ENCODE peak calls at places on chromosomes 2 and 18, in nine cellular contexts. One of them, this sample, is unnamed.

GRCh38 chr18:46748466-46748865 is 8.4 kb downstream of the ST8SIA5 start:
- DNase-seq in stimulated activated CD8-positive, alpha-beta memory T cell treated with anti-CD3 and anti-CD28 coated beads, Interleukin-4, amount 100 ng/mL, for 4 hours: no peak
- DNase-seq in WERI-Rb-1: no peak
- DNase-seq in lower leg skin: no peak
- DNase-seq in NCI-H1105 treated with DMSO at 0.1 percent for 48 hours: no peak
- DNase-seq in stimulated activated CD4-positive, alpha-beta T cell treated with anti-CD3 and anti-CD28 coated beads, Interleukin-2, amount 100 ng/mL, for 24 hours: no peak
- DNase-seq in substantia nigra: no peak
- DNase-seq in mesothelial cell of epicardium: no peak
- DNase-seq in iPS DF 19.7: no peak
- DNase-seq in this sample: no peak

GRCh38 chr2:149158957-149159356 is 120.5 kb downstream of the LYPD6B start:
- DNase-seq in WERI-Rb-1: no peak
- DNase-seq in iPS DF 19.7: no peak
- DNase-seq in stimulated activated CD8-positive, alpha-beta memory T cell treated with anti-CD3 and anti-CD28 coated beads, Interleukin-4, amount 100 ng/mL, for 4 hours: no peak
- DNase-seq in stimulated activated CD4-positive, alpha-beta T cell treated with anti-CD3 and anti-CD28 coated beads, Interleukin-2, amount 100 ng/mL, for 24 hours: no peak
- DNase-seq in lower leg skin: no peak
- DNase-seq in substantia nigra: no peak
- DNase-seq in NCI-H1105 treated with DMSO at 0.1 percent for 48 hours: no peak
- DNase-seq in mesothelial cell of epicardium: no peak
- DNase-seq in this sample: no peak

GRCh38 chr2:158931577-158931976 is 36.9 kb upstream of the TANC1 start:
- DNase-seq in WERI-Rb-1: no peak
- DNase-seq in iPS DF 19.7: no peak
- DNase-seq in mesothelial cell of epicardium: no peak
- DNase-seq in lower leg skin: no peak
- DNase-seq in NCI-H1105 treated with DMSO at 0.1 percent for 48 hours: no peak
- DNase-seq in stimulated activated CD8-positive, alpha-beta memory T cell treated with anti-CD3 and anti-CD28 coated beads, Interleukin-4, amount 100 ng/mL, for 4 hours: no peak
- DNase-seq in stimulated activated CD4-positive, alpha-beta T cell treated with anti-CD3 and anti-CD28 coated beads, Interleukin-2, amount 100 ng/mL, for 24 hours: no peak
- DNase-seq in substantia nigra: no peak
- DNase-seq in this sample: no peak

GRCh38 chr18:60411715-60412114 is 39.1 kb upstream of the MC4R start:
- DNase-seq in substantia nigra: no peak
- DNase-seq in WERI-Rb-1: peak
- DNase-seq in NCI-H1105 treated with DMSO at 0.1 percent for 48 hours: no peak
- DNase-seq in iPS DF 19.7: no peak
- DNase-seq in stimulated activated CD8-positive, alpha-beta memory T cell treated with anti-CD3 and anti-CD28 coated beads, Interleukin-4, amount 100 ng/mL, for 4 hours: no peak
- DNase-seq in stimulated activated CD4-positive, alpha-beta T cell treated with anti-CD3 and anti-CD28 coated beads, Interleukin-2, amount 100 ng/mL, for 24 hours: no peak
- DNase-seq in mesothelial cell of epicardium: no peak
- DNase-seq in lower leg skin: no peak
- DNase-seq in this sample: no peak

GRCh38 chr18:12625242-12625641 is 32.7 kb downstream of the SPIRE1 start:
- DNase-seq in mesothelial cell of epicardium: no peak
- DNase-seq in lower leg skin: no peak
- DNase-seq in stimulated activated CD4-positive, alpha-beta T cell treated with anti-CD3 and anti-CD28 coated beads, Interleukin-2, amount 100 ng/mL, for 24 hours: no peak
- DNase-seq in NCI-H1105 treated with DMSO at 0.1 percent for 48 hours: no peak
- DNase-seq in stimulated activated CD8-positive, alpha-beta memory T cell treated with anti-CD3 and anti-CD28 coated beads, Interleukin-4, amount 100 ng/mL, for 4 hours: no peak
- DNase-seq in WERI-Rb-1: no peak
- DNase-seq in iPS DF 19.7: no peak
- DNase-seq in substantia nigra: no peak
- DNase-seq in this sample: no peak

GRCh38 chr2:235504459-235505200 is 10.8 kb downstream of the AGAP1 start:
- DNase-seq in lower leg skin: no peak
- DNase-seq in substantia nigra: peak
- DNase-seq in stimulated activated CD8-positive, alpha-beta memory T cell treated with anti-CD3 and anti-CD28 coated beads, Interleukin-4, amount 100 ng/mL, for 4 hours: no peak
- DNase-seq in NCI-H1105 treated with DMSO at 0.1 percent for 48 hours: no peak
- DNase-seq in WERI-Rb-1: no peak
- DNase-seq in stimulated activated CD4-positive, alpha-beta T cell treated with anti-CD3 and anti-CD28 coated beads, Interleukin-2, amount 100 ng/mL, for 24 hours: no peak
- DNase-seq in iPS DF 19.7: no peak
- DNase-seq in mesothelial cell of epicardium: no peak
- DNase-seq in this sample: no peak

GRCh38 chr2:172095905-172096660 is 6.6 kb downstream of the DLX2 start:
- DNase-seq in mesothelial cell of epicardium: peak
- DNase-seq in NCI-H1105 treated with DMSO at 0.1 percent for 48 hours: no peak
- DNase-seq in lower leg skin: peak
- DNase-seq in stimulated activated CD4-positive, alpha-beta T cell treated with anti-CD3 and anti-CD28 coated beads, Interleukin-2, amount 100 ng/mL, for 24 hours: no peak
- DNase-seq in stimulated activated CD8-positive, alpha-beta memory T cell treated with anti-CD3 and anti-CD28 coated beads, Interleukin-4, amount 100 ng/mL, for 4 hours: no peak
- DNase-seq in WERI-Rb-1: no peak
- DNase-seq in substantia nigra: no peak
- DNase-seq in iPS DF 19.7: no peak
- DNase-seq in this sample: no peak

GRCh38 chr2:37689751-37690150 is 18.3 kb upstream of the CDC42EP3 start:
- DNase-seq in lower leg skin: no peak
- DNase-seq in iPS DF 19.7: no peak
- DNase-seq in NCI-H1105 treated with DMSO at 0.1 percent for 48 hours: no peak
- DNase-seq in stimulated activated CD8-positive, alpha-beta memory T cell treated with anti-CD3 and anti-CD28 coated beads, Interleukin-4, amount 100 ng/mL, for 4 hours: no peak
- DNase-seq in substantia nigra: no peak
- DNase-seq in WERI-Rb-1: no peak
- DNase-seq in mesothelial cell of epicardium: no peak
- DNase-seq in stimulated activated CD4-positive, alpha-beta T cell treated with anti-CD3 and anti-CD28 coated beads, Interleukin-2, amount 100 ng/mL, for 24 hours: no peak
- DNase-seq in this sample: no peak

GRCh38 chr2:24559714-24560113 is 68.7 kb downstream of the NCOA1 start:
- DNase-seq in lower leg skin: no peak
- DNase-seq in NCI-H1105 treated with DMSO at 0.1 percent for 48 hours: no peak
- DNase-seq in mesothelial cell of epicardium: no peak
- DNase-seq in stimulated activated CD8-positive, alpha-beta memory T cell treated with anti-CD3 and anti-CD28 coated beads, Interleukin-4, amount 100 ng/mL, for 4 hours: no peak
- DNase-seq in substantia nigra: no peak
- DNase-seq in iPS DF 19.7: no peak
- DNase-seq in WERI-Rb-1: no peak
- DNase-seq in stimulated activated CD4-positive, alpha-beta T cell treated with anti-CD3 and anti-CD28 coated beads, Interleukin-2, amount 100 ng/mL, for 24 hours: no peak
- DNase-seq in this sample: no peak

GRCh38 chr2:231557571-231558217 is 27.4 kb upstream of the NMUR1 start:
- DNase-seq in substantia nigra: peak
- DNase-seq in mesothelial cell of epicardium: no peak
- DNase-seq in iPS DF 19.7: no peak
- DNase-seq in stimulated activated CD4-positive, alpha-beta T cell treated with anti-CD3 and anti-CD28 coated beads, Interleukin-2, amount 100 ng/mL, for 24 hours: peak
- DNase-seq in stimulated activated CD8-positive, alpha-beta memory T cell treated with anti-CD3 and anti-CD28 coated beads, Interleukin-4, amount 100 ng/mL, for 4 hours: peak
- DNase-seq in WERI-Rb-1: peak
- DNase-seq in lower leg skin: no peak
- DNase-seq in NCI-H1105 treated with DMSO at 0.1 percent for 48 hours: peak
- DNase-seq in this sample: peak

GRCh38 chr2:98281607-98282006 is 64.6 kb upstream of the CNGA3 start:
- DNase-seq in mesothelial cell of epicardium: no peak
- DNase-seq in stimulated activated CD8-positive, alpha-beta memory T cell treated with anti-CD3 and anti-CD28 coated beads, Interleukin-4, amount 100 ng/mL, for 4 hours: no peak
- DNase-seq in iPS DF 19.7: no peak
- DNase-seq in lower leg skin: no peak
- DNase-seq in NCI-H1105 treated with DMSO at 0.1 percent for 48 hours: no peak
- DNase-seq in WERI-Rb-1: no peak
- DNase-seq in stimulated activated CD4-positive, alpha-beta T cell treated with anti-CD3 and anti-CD28 coated beads, Interleukin-2, amount 100 ng/mL, for 24 hours: no peak
- DNase-seq in substantia nigra: no peak
- DNase-seq in this sample: no peak

GRCh38 chr2:8679567-8679826 is 2.4 kb upstream of the ID2 start:
- DNase-seq in NCI-H1105 treated with DMSO at 0.1 percent for 48 hours: no peak
- DNase-seq in substantia nigra: no peak
- DNase-seq in iPS DF 19.7: no peak
- DNase-seq in stimulated activated CD4-positive, alpha-beta T cell treated with anti-CD3 and anti-CD28 coated beads, Interleukin-2, amount 100 ng/mL, for 24 hours: no peak
- DNase-seq in stimulated activated CD8-positive, alpha-beta memory T cell treated with anti-CD3 and anti-CD28 coated beads, Interleukin-4, amount 100 ng/mL, for 4 hours: no peak
- DNase-seq in mesothelial cell of epicardium: no peak
- DNase-seq in lower leg skin: no peak
- DNase-seq in WERI-Rb-1: no peak
- DNase-seq in this sample: no peak

GRCh38 chr18:59376351-59376935 is 17.4 kb upstream of the LMAN1 start:
- DNase-seq in NCI-H1105 treated with DMSO at 0.1 percent for 48 hours: no peak
- DNase-seq in stimulated activated CD8-positive, alpha-beta memory T cell treated with anti-CD3 and anti-CD28 coated beads, Interleukin-4, amount 100 ng/mL, for 4 hours: no peak
- DNase-seq in mesothelial cell of epicardium: no peak
- DNase-seq in substantia nigra: no peak
- DNase-seq in WERI-Rb-1: peak
- DNase-seq in iPS DF 19.7: no peak
- DNase-seq in stimulated activated CD4-positive, alpha-beta T cell treated with anti-CD3 and anti-CD28 coated beads, Interleukin-2, amount 100 ng/mL, for 24 hours: no peak
- DNase-seq in lower leg skin: no peak
- DNase-seq in this sample: no peak

GRCh38 chr2:234446404-234447076 is 50.3 kb downstream of the ARL4C start:
- DNase-seq in substantia nigra: peak
- DNase-seq in iPS DF 19.7: no peak
- DNase-seq in NCI-H1105 treated with DMSO at 0.1 percent for 48 hours: no peak
- DNase-seq in stimulated activated CD8-positive, alpha-beta memory T cell treated with anti-CD3 and anti-CD28 coated beads, Interleukin-4, amount 100 ng/mL, for 4 hours: peak
- DNase-seq in lower leg skin: peak
- DNase-seq in mesothelial cell of epicardium: no peak
- DNase-seq in stimulated activated CD4-positive, alpha-beta T cell treated with anti-CD3 and anti-CD28 coated beads, Interleukin-2, amount 100 ng/mL, for 24 hours: peak
- DNase-seq in WERI-Rb-1: no peak
- DNase-seq in this sample: no peak

GRCh38 chr2:207945201-207945600 is 80.1 kb downstream of the PLEKHM3 start:
- DNase-seq in iPS DF 19.7: no peak
- DNase-seq in NCI-H1105 treated with DMSO at 0.1 percent for 48 hours: no peak
- DNase-seq in mesothelial cell of epicardium: no peak
- DNase-seq in stimulated activated CD8-positive, alpha-beta memory T cell treated with anti-CD3 and anti-CD28 coated beads, Interleukin-4, amount 100 ng/mL, for 4 hours: no peak
- DNase-seq in substantia nigra: no peak
- DNase-seq in lower leg skin: no peak
- DNase-seq in stimulated activated CD4-positive, alpha-beta T cell treated with anti-CD3 and anti-CD28 coated beads, Interleukin-2, amount 100 ng/mL, for 24 hours: no peak
- DNase-seq in WERI-Rb-1: no peak
- DNase-seq in this sample: no peak

GRCh38 chr18:37541517-37541916 is 24.1 kb downstream of the CELF4 start:
- DNase-seq in iPS DF 19.7: no peak
- DNase-seq in stimulated activated CD8-positive, alpha-beta memory T cell treated with anti-CD3 and anti-CD28 coated beads, Interleukin-4, amount 100 ng/mL, for 4 hours: no peak
- DNase-seq in lower leg skin: no peak
- DNase-seq in stimulated activated CD4-positive, alpha-beta T cell treated with anti-CD3 and anti-CD28 coated beads, Interleukin-2, amount 100 ng/mL, for 24 hours: no peak
- DNase-seq in mesothelial cell of epicardium: no peak
- DNase-seq in NCI-H1105 treated with DMSO at 0.1 percent for 48 hours: no peak
- DNase-seq in WERI-Rb-1: no peak
- DNase-seq in substantia nigra: no peak
- DNase-seq in this sample: no peak

GRCh38 chr2:240149943-240150784 is 9.7 kb upstream of the OTOS start:
- DNase-seq in mesothelial cell of epicardium: no peak
- DNase-seq in stimulated activated CD4-positive, alpha-beta T cell treated with anti-CD3 and anti-CD28 coated beads, Interleukin-2, amount 100 ng/mL, for 24 hours: peak
- DNase-seq in WERI-Rb-1: peak
- DNase-seq in stimulated activated CD8-positive, alpha-beta memory T cell treated with anti-CD3 and anti-CD28 coated beads, Interleukin-4, amount 100 ng/mL, for 4 hours: no peak
- DNase-seq in iPS DF 19.7: no peak
- DNase-seq in lower leg skin: no peak
- DNase-seq in substantia nigra: peak
- DNase-seq in NCI-H1105 treated with DMSO at 0.1 percent for 48 hours: peak
- DNase-seq in this sample: no peak

GRCh38 chr2:95059656-95060370 is 34.3 kb downstream of the MAL start:
- DNase-seq in mesothelial cell of epicardium: no peak
- DNase-seq in stimulated activated CD4-positive, alpha-beta T cell treated with anti-CD3 and anti-CD28 coated beads, Interleukin-2, amount 100 ng/mL, for 24 hours: no peak
- DNase-seq in NCI-H1105 treated with DMSO at 0.1 percent for 48 hours: no peak
- DNase-seq in lower leg skin: peak
- DNase-seq in stimulated activated CD8-positive, alpha-beta memory T cell treated with anti-CD3 and anti-CD28 coated beads, Interleukin-4, amount 100 ng/mL, for 4 hours: no peak
- DNase-seq in iPS DF 19.7: no peak
- DNase-seq in WERI-Rb-1: no peak
- DNase-seq in substantia nigra: no peak
- DNase-seq in this sample: no peak

GRCh38 chr2:189698020-189698887 is 23.8 kb downstream of the ANKAR start:
- DNase-seq in WERI-Rb-1: peak
- DNase-seq in stimulated activated CD8-positive, alpha-beta memory T cell treated with anti-CD3 and anti-CD28 coated beads, Interleukin-4, amount 100 ng/mL, for 4 hours: no peak
- DNase-seq in stimulated activated CD4-positive, alpha-beta T cell treated with anti-CD3 and anti-CD28 coated beads, Interleukin-2, amount 100 ng/mL, for 24 hours: no peak
- DNase-seq in substantia nigra: no peak
- DNase-seq in iPS DF 19.7: peak
- DNase-seq in mesothelial cell of epicardium: no peak
- DNase-seq in NCI-H1105 treated with DMSO at 0.1 percent for 48 hours: peak
- DNase-seq in lower leg skin: no peak
- DNase-seq in this sample: no peak

GRCh38 chr2:42289222-42289621 is 71.8 kb downstream of the COX7A2L start:
- DNase-seq in WERI-Rb-1: no peak
- DNase-seq in NCI-H1105 treated with DMSO at 0.1 percent for 48 hours: no peak
- DNase-seq in stimulated activated CD8-positive, alpha-beta memory T cell treated with anti-CD3 and anti-CD28 coated beads, Interleukin-4, amount 100 ng/mL, for 4 hours: no peak
- DNase-seq in stimulated activated CD4-positive, alpha-beta T cell treated with anti-CD3 and anti-CD28 coated beads, Interleukin-2, amount 100 ng/mL, for 24 hours: no peak
- DNase-seq in substantia nigra: no peak
- DNase-seq in iPS DF 19.7: no peak
- DNase-seq in lower leg skin: no peak
- DNase-seq in mesothelial cell of epicardium: no peak
- DNase-seq in this sample: no peak

GRCh38 chr2:38497670-38498037 is 105.1 kb downstream of the HNRNPLL start:
- DNase-seq in mesothelial cell of epicardium: no peak
- DNase-seq in iPS DF 19.7: no peak
- DNase-seq in WERI-Rb-1: no peak
- DNase-seq in stimulated activated CD4-positive, alpha-beta T cell treated with anti-CD3 and anti-CD28 coated beads, Interleukin-2, amount 100 ng/mL, for 24 hours: no peak
- DNase-seq in stimulated activated CD8-positive, alpha-beta memory T cell treated with anti-CD3 and anti-CD28 coated beads, Interleukin-4, amount 100 ng/mL, for 4 hours: no peak
- DNase-seq in lower leg skin: no peak
- DNase-seq in NCI-H1105 treated with DMSO at 0.1 percent for 48 hours: no peak
- DNase-seq in substantia nigra: no peak
- DNase-seq in this sample: no peak

GRCh38 chr2:21422050-21422449 is 298.3 kb downstream of the TDRD15 start:
- DNase-seq in lower leg skin: no peak
- DNase-seq in stimulated activated CD8-positive, alpha-beta memory T cell treated with anti-CD3 and anti-CD28 coated beads, Interleukin-4, amount 100 ng/mL, for 4 hours: no peak
- DNase-seq in substantia nigra: peak
- DNase-seq in mesothelial cell of epicardium: no peak
- DNase-seq in stimulated activated CD4-positive, alpha-beta T cell treated with anti-CD3 and anti-CD28 coated beads, Interleukin-2, amount 100 ng/mL, for 24 hours: peak
- DNase-seq in NCI-H1105 treated with DMSO at 0.1 percent for 48 hours: peak
- DNase-seq in WERI-Rb-1: peak
- DNase-seq in iPS DF 19.7: peak
- DNase-seq in this sample: no peak

GRCh38 chr2:51795248-51795888 is 763.4 kb upstream of the NRXN1 start:
- DNase-seq in NCI-H1105 treated with DMSO at 0.1 percent for 48 hours: no peak
- DNase-seq in mesothelial cell of epicardium: no peak
- DNase-seq in WERI-Rb-1: peak
- DNase-seq in substantia nigra: no peak
- DNase-seq in lower leg skin: no peak
- DNase-seq in stimulated activated CD4-positive, alpha-beta T cell treated with anti-CD3 and anti-CD28 coated beads, Interleukin-2, amount 100 ng/mL, for 24 hours: peak
- DNase-seq in stimulated activated CD8-positive, alpha-beta memory T cell treated with anti-CD3 and anti-CD28 coated beads, Interleukin-4, amount 100 ng/mL, for 4 hours: no peak
- DNase-seq in iPS DF 19.7: peak
- DNase-seq in this sample: no peak

GRCh38 chr18:74526478-74526877 is 7.8 kb upstream of the CNDP1 start:
- DNase-seq in substantia nigra: no peak
- DNase-seq in stimulated activated CD8-positive, alpha-beta memory T cell treated with anti-CD3 and anti-CD28 coated beads, Interleukin-4, amount 100 ng/mL, for 4 hours: no peak
- DNase-seq in WERI-Rb-1: no peak
- DNase-seq in NCI-H1105 treated with DMSO at 0.1 percent for 48 hours: no peak
- DNase-seq in stimulated activated CD4-positive, alpha-beta T cell treated with anti-CD3 and anti-CD28 coated beads, Interleukin-2, amount 100 ng/mL, for 24 hours: no peak
- DNase-seq in iPS DF 19.7: no peak
- DNase-seq in lower leg skin: no peak
- DNase-seq in mesothelial cell of epicardium: no peak
- DNase-seq in this sample: no peak

GRCh38 chr2:107187870-107188269 is 301.9 kb upstream of the ST6GAL2 start:
- DNase-seq in stimulated activated CD4-positive, alpha-beta T cell treated with anti-CD3 and anti-CD28 coated beads, Interleukin-2, amount 100 ng/mL, for 24 hours: no peak
- DNase-seq in mesothelial cell of epicardium: no peak
- DNase-seq in substantia nigra: no peak
- DNase-seq in iPS DF 19.7: no peak
- DNase-seq in WERI-Rb-1: no peak
- DNase-seq in stimulated activated CD8-positive, alpha-beta memory T cell treated with anti-CD3 and anti-CD28 coated beads, Interleukin-4, amount 100 ng/mL, for 4 hours: no peak
- DNase-seq in NCI-H1105 treated with DMSO at 0.1 percent for 48 hours: no peak
- DNase-seq in lower leg skin: no peak
- DNase-seq in this sample: no peak

GRCh38 chr2:237791977-237792727 is 6.4 kb upstream of the RBM44 start:
- DNase-seq in NCI-H1105 treated with DMSO at 0.1 percent for 48 hours: no peak
- DNase-seq in WERI-Rb-1: no peak
- DNase-seq in mesothelial cell of epicardium: no peak
- DNase-seq in stimulated activated CD8-positive, alpha-beta memory T cell treated with anti-CD3 and anti-CD28 coated beads, Interleukin-4, amount 100 ng/mL, for 4 hours: no peak
- DNase-seq in iPS DF 19.7: no peak
- DNase-seq in stimulated activated CD4-positive, alpha-beta T cell treated with anti-CD3 and anti-CD28 coated beads, Interleukin-2, amount 100 ng/mL, for 24 hours: no peak
- DNase-seq in substantia nigra: no peak
- DNase-seq in lower leg skin: no peak
- DNase-seq in this sample: no peak

GRCh38 chr2:229856416-229856815 is 65.4 kb downstream of the TRIP12 start:
- DNase-seq in stimulated activated CD8-positive, alpha-beta memory T cell treated with anti-CD3 and anti-CD28 coated beads, Interleukin-4, amount 100 ng/mL, for 4 hours: no peak
- DNase-seq in WERI-Rb-1: no peak
- DNase-seq in lower leg skin: no peak
- DNase-seq in NCI-H1105 treated with DMSO at 0.1 percent for 48 hours: no peak
- DNase-seq in substantia nigra: no peak
- DNase-seq in stimulated activated CD4-positive, alpha-beta T cell treated with anti-CD3 and anti-CD28 coated beads, Interleukin-2, amount 100 ng/mL, for 24 hours: no peak
- DNase-seq in iPS DF 19.7: no peak
- DNase-seq in mesothelial cell of epicardium: no peak
- DNase-seq in this sample: no peak

GRCh38 chr18:37538526-37539205 is 26.9 kb downstream of the CELF4 start:
- DNase-seq in WERI-Rb-1: no peak
- DNase-seq in substantia nigra: no peak
- DNase-seq in mesothelial cell of epicardium: no peak
- DNase-seq in stimulated activated CD8-positive, alpha-beta memory T cell treated with anti-CD3 and anti-CD28 coated beads, Interleukin-4, amount 100 ng/mL, for 4 hours: no peak
- DNase-seq in lower leg skin: no peak
- DNase-seq in NCI-H1105 treated with DMSO at 0.1 percent for 48 hours: no peak
- DNase-seq in stimulated activated CD4-positive, alpha-beta T cell treated with anti-CD3 and anti-CD28 coated beads, Interleukin-2, amount 100 ng/mL, for 24 hours: no peak
- DNase-seq in iPS DF 19.7: no peak
- DNase-seq in this sample: no peak

GRCh38 chr18:79584491-79585394 is 94.9 kb upstream of the CTDP1 start:
- DNase-seq in stimulated activated CD4-positive, alpha-beta T cell treated with anti-CD3 and anti-CD28 coated beads, Interleukin-2, amount 100 ng/mL, for 24 hours: no peak
- DNase-seq in iPS DF 19.7: no peak
- DNase-seq in mesothelial cell of epicardium: peak
- DNase-seq in lower leg skin: peak
- DNase-seq in stimulated activated CD8-positive, alpha-beta memory T cell treated with anti-CD3 and anti-CD28 coated beads, Interleukin-4, amount 100 ng/mL, for 4 hours: no peak
- DNase-seq in substantia nigra: no peak
- DNase-seq in WERI-Rb-1: peak
- DNase-seq in NCI-H1105 treated with DMSO at 0.1 percent for 48 hours: no peak
- DNase-seq in this sample: no peak

GRCh38 chr18:13530215-13530878 is 196.0 kb downstream of the FAM210A start:
- DNase-seq in WERI-Rb-1: no peak
- DNase-seq in mesothelial cell of epicardium: no peak
- DNase-seq in stimulated activated CD8-positive, alpha-beta memory T cell treated with anti-CD3 and anti-CD28 coated beads, Interleukin-4, amount 100 ng/mL, for 4 hours: no peak
- DNase-seq in lower leg skin: no peak
- DNase-seq in NCI-H1105 treated with DMSO at 0.1 percent for 48 hours: no peak
- DNase-seq in stimulated activated CD4-positive, alpha-beta T cell treated with anti-CD3 and anti-CD28 coated beads, Interleukin-2, amount 100 ng/mL, for 24 hours: no peak
- DNase-seq in substantia nigra: no peak
- DNase-seq in iPS DF 19.7: no peak
- DNase-seq in this sample: no peak

GRCh38 chr18:12426924-12427323 is 19.2 kb downstream of the PRELID3A start:
- DNase-seq in stimulated activated CD8-positive, alpha-beta memory T cell treated with anti-CD3 and anti-CD28 coated beads, Interleukin-4, amount 100 ng/mL, for 4 hours: no peak
- DNase-seq in NCI-H1105 treated with DMSO at 0.1 percent for 48 hours: no peak
- DNase-seq in lower leg skin: no peak
- DNase-seq in substantia nigra: no peak
- DNase-seq in WERI-Rb-1: no peak
- DNase-seq in mesothelial cell of epicardium: no peak
- DNase-seq in stimulated activated CD4-positive, alpha-beta T cell treated with anti-CD3 and anti-CD28 coated beads, Interleukin-2, amount 100 ng/mL, for 24 hours: no peak
- DNase-seq in iPS DF 19.7: no peak
- DNase-seq in this sample: no peak

This sample was measured in dorsolateral prefrontal cortex.